ENCODE peak calls at places on chromosomes 16 and 17, in four cellular contexts. S is GM23248, X is HCT116, H is left ventricle myocardium inferior. W is an unnamed sample.

GRCh38 chr17:76992911-76993310 is 124.7 kb downstream of the MGAT5B start:
- DNase-seq in S (no peak), X (no peak), H (no peak), W (no peak)

GRCh38 chr17:35183332-35183731 is 10.9 kb downstream of the SLC35G3 start:
- DNase-seq in S (no peak), X (no peak), H (no peak), W (no peak)

GRCh38 chr17:19728114-19728495 is 11.7 kb upstream of the SLC47A2 start:
- DNase-seq in S (peak), X (no peak), H (peak), W (peak)

GRCh38 chr16:25064967-25065366 is 46.6 kb upstream of the LCMT1 start:
- DNase-seq in S (peak), X (no peak), H (no peak), W (peak)

GRCh38 chr17:29977836-29978235 is 36.4 kb downstream of the EFCAB5 start:
- DNase-seq in S (peak), X (no peak), H (no peak), W (no peak)

GRCh38 chr16:47731252-47731651 is 270.1 kb downstream of the PHKB start:
- DNase-seq in S (peak), X (no peak), H (no peak), W (no peak)

GRCh38 chr16:72847187-72848044 is 200.5 kb downstream of the ZFHX3 start:
- DNase-seq in S (peak), X (no peak), H (no peak), W (no peak)

GRCh38 chr16:49604602-49605001 is 231.0 kb downstream of the C16orf78 start:
- DNase-seq in S (no peak), X (no peak), H (no peak), W (no peak)

GRCh38 chr16:11010576-11011221 is 66.3 kb downstream of the CLEC16A start:
- DNase-seq in S (peak), X (no peak), H (peak), W (no peak)

GRCh38 chr16:83992624-83993023 is 24.6 kb downstream of the NECAB2 start:
- DNase-seq in S (peak), X (no peak), H (peak), W (no peak)

GRCh38 chr16:20114356-20114755 is 40.7 kb upstream of the GPR139 start:
- DNase-seq in S (peak), X (peak), H (no peak), W (no peak)

GRCh38 chr16:62035115-62036092 is 834 bp downstream of the CDH8 start:
- DNase-seq in S (no peak), X (no peak), H (no peak), W (no peak)

GRCh38 chr17:44310612-44311376 is 2.4 kb downstream of the RUNDC3A start:
- DNase-seq in S (no peak), X (no peak), H (no peak), W (no peak)

GRCh38 chr17:76716146-76716833 is 5.5 kb upstream of the MXRA7 start:
- DNase-seq in S (peak), X (no peak), H (peak), W (peak)

GRCh38 chr16:22694887-22695382 is 119.0 kb upstream of the HS3ST2 start:
- DNase-seq in S (peak), X (no peak), H (no peak), W (peak)

GRCh38 chr17:69773081-69773480 is 301.9 kb upstream of the KCNJ16 start:
- DNase-seq in S (no peak), X (no peak), H (no peak), W (no peak)

GRCh38 chr17:81340606-81341346 is 45.7 kb upstream of the SLC38A10 start:
- DNase-seq in S (peak), X (no peak), H (no peak), W (peak)

GRCh38 chr16:58843675-58844074 is 109.6 kb upstream of the GOT2 start:
- DNase-seq in S (peak), X (peak), H (no peak), W (no peak)

GRCh38 chr16:1413684-1414531 is 596 bp downstream of the UNKL start:
- DNase-seq in S (peak), X (peak), H (peak), W (no peak)

GRCh38 chr17:20234266-20234665 is 225.1 kb downstream of the SPECC1 start:
- DNase-seq in S (no peak), X (no peak), H (no peak), W (no peak)

GRCh38 chr16:53022374-53022773 is 30.3 kb downstream of the CHD9NB start:
- DNase-seq in S (peak), X (peak), H (no peak), W (no peak)

GRCh38 chr16:67853670-67854069 is 6.2 kb upstream of the CENPT start:
- DNase-seq in S (no peak), X (no peak), H (no peak), W (no peak)

GRCh38 chr17:30093463-30094147 is 23.0 kb upstream of the NSRP1 start:
- DNase-seq in S (peak), X (peak), H (no peak), W (peak)

GRCh38 chr17:82882715-82883446 is 43.1 kb upstream of the ZNF750 start:
- DNase-seq in S (no peak), X (no peak), H (no peak), W (peak)

GRCh38 chr17:17062866-17063265 is 20.6 kb downstream of the MPRIP start:
- DNase-seq in S (no peak), X (no peak), H (no peak), W (peak)

GRCh38 chr16:476039-476438 is 50.6 kb downstream of the RAB11FIP3 start:
- DNase-seq in S (no peak), X (no peak), H (no peak), W (no peak)

GRCh38 chr17:42459256-42459982 is 741 bp downstream of the ATP6V0A1 start:
- DNase-seq in S (peak), X (no peak), H (peak), W (peak)

GRCh38 chr17:70896843-70897242 is 727.5 kb downstream of the KCNJ2 start:
- DNase-seq in S (peak), X (no peak), H (no peak), W (no peak)

GRCh38 chr16:54178491-54178976 is 108.1 kb downstream of the IRX3 start:
- DNase-seq in S (no peak), X (no peak), H (no peak), W (no peak)

GRCh38 chr16:78501744-78502143 is 402.3 kb downstream of the WWOX start:
- DNase-seq in S (no peak), X (no peak), H (no peak), W (no peak)

GRCh38 chr16:2852003-2852730 is 5.8 kb downstream of the PRSS22 start:
- DNase-seq in S (no peak), X (no peak), H (no peak), W (no peak)

GRCh38 chr16:50303605-50304466 is 37.5 kb downstream of the ADCY7 start:
- DNase-seq in S (no peak), X (no peak), H (no peak), W (peak)

GRCh38 chr17:57707892-57708291 is 37.2 kb downstream of the CCDC182 start:
- DNase-seq in S (peak), X (no peak), H (no peak), W (peak)

GRCh38 chr17:20046629-20047028 is 37.5 kb downstream of the SPECC1 start:
- DNase-seq in S (no peak), X (no peak), H (no peak), W (no peak)

GRCh38 chr17:20294120-20294519 is 173.2 kb downstream of the LGALS9B start:
- DNase-seq in S (no peak), X (no peak), H (no peak), W (no peak)

GRCh38 chr17:44527102-44527501 is 23.9 kb upstream of the GPATCH8 start:
- DNase-seq in S (no peak), X (no peak), H (no peak), W (no peak)

GRCh38 chr17:37438141-37438540 is 31.5 kb downstream of the TADA2A start:
- DNase-seq in S (no peak), X (no peak), H (no peak), W (no peak)

GRCh38 chr16:89385712-89386111 is 104.6 kb downstream of the ANKRD11 start:
- DNase-seq in S (no peak), X (no peak), H (no peak), W (no peak)

GRCh38 chr16:28623172-28623711 is 13.4 kb upstream of the SULT1A1 start:
- DNase-seq in S (peak), X (peak), H (peak), W (no peak)

GRCh38 chr17:79353548-79353947 is 257.3 kb downstream of the RBFOX3 start:
- DNase-seq in S (no peak), X (no peak), H (no peak), W (no peak)
- H3K4me3 ChIP-seq in S (no peak), X (no peak), H (no peak), W (no peak)

GRCh38 chr17:32007463-32008298 is 498 bp downstream of the LRRC37B start:
- DNase-seq in S (peak), X (no peak), H (no peak), W (peak)

GRCh38 chr17:32010114-32010513 is 2.9 kb downstream of the LRRC37B start:
- DNase-seq in S (no peak), X (no peak), H (no peak), W (no peak)

GRCh38 chr17:32009262-32009542 is 2.0 kb downstream of the LRRC37B start:
- DNase-seq in S (no peak), X (no peak), H (no peak), W (no peak)

GRCh38 chr17:32006957-32007462 is at the start of gene LRRC37B:
- DNase-seq in S (peak), X (peak), H (peak), W (peak)
- H3K27ac ChIP-seq in S (peak), X (peak), H (peak), W (peak)

GRCh38 chr17:55722742-55723487 is at the start of gene TMEM100:
- DNase-seq in S (peak), X (no peak), H (no peak), W (peak)
- H3K4me3 ChIP-seq in S (peak), X (no peak), H (peak), W (peak)

DNA sequence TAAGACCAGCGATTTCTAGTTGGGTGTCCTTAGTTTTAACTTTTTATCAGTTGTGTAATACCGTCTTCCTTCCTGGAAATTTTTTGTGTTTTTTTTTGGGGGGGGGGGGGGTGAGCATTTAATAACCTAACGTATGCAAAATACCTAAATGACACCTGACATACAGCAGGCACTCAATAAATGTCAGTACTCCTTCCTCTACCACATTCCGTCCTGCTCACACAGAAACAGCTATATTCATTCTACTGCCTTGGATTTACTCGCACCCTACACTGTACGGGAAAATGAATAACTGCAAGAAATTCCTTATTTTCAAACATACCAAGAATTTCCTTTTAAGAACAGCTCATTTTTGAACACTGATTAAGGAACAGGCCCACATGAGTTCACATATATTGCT is 5.3 kb downstream of the XYLT1 start:
- DNase-seq in S (no peak), X (no peak), H (no peak), W (no peak)
- H3K27ac ChIP-seq in S (no peak), X (no peak), H (no peak), W (no peak)

DNA sequence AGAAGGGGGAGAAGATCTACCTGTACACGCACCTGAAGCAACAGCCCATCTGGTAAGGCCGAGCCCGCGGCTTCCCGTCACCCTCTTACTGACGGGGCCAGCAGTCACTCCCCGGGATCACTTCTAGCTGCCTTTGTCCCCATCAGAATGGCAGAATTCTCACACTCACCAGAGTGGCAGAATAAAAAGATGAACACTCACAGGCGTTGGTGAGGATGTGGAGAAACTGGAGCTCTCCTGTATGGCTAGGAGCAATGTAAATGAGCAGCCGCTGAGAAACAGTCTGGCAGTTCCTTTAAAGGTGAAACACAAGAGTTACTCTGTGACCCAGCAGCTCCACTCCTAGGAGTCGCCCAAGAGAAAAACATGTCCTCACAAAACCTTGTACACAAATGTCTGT is 33.3 kb downstream of the CIBAR2 start:
- DNase-seq in S (no peak), X (no peak), H (no peak), W (no peak)
- H3K4me3 ChIP-seq in S (no peak), X (no peak), H (no peak), W (no peak)

DNA sequence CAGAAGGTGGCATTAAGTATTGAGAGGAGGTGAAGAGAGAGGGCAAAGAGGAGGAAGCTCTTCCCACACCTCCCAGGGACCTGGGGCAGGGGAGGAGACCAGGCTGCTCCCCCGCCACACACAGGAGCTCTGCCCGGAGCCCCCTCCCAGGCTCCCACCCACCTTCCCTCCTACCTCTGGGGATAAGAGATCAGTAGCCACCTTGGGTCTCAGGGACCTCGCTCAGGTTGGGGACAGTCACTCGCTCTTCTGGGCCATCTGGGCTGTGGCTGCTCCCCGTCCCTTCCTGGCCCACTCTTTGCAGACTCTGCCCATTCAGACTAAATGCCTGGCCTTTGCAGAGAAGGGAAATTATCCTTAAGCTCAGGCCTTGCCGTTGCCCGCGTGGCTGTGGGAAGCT is 14.9 kb upstream of the C16orf74 start:
- DNase-seq in S (no peak), X (no peak), H (no peak), W (no peak)
- H3K27ac ChIP-seq in S (no peak), X (no peak), H (no peak), W (no peak)

GRCh38 chr17:21463779-21464407 is 87.7 kb downstream of the KCNJ12 start:
- DNase-seq in S (no peak), X (no peak), H (no peak), W (no peak)
- H3K4me3 ChIP-seq in S (no peak), X (no peak), H (peak), W (no peak)